ENCODE peak calls at places on chromosomes 4 and X, in seven cellular contexts. C is mesenchymal stem cell, R is trophoblast cell, D is H1, H is IMR-90, S is neuronal stem cell, W is H9. B is an unnamed sample.

GRCh38 chr4:87055340-87055739 is 120.5 kb downstream of the AFF1 start:
- DNase-seq in C (no peak), R (no peak), D (no peak), H (no peak), S (no peak), W (no peak), B (no peak)

GRCh38 chr4:189221691-189222090 is 719.0 kb upstream of the FRG1 start:
- DNase-seq in C (no peak), R (no peak), D (no peak), H (no peak), S (no peak), W (no peak), B (no peak)

GRCh38 chrX:67893931-67894330 is 350.1 kb downstream of the AR start:
- DNase-seq in C (peak), R (no peak), D (no peak), H (peak), S (no peak), W (no peak), B (peak)

GRCh38 chrX:45710081-45710801 is 509.6 kb upstream of the DIPK2B start:
- DNase-seq in C (peak), R (no peak), D (no peak), H (peak), S (no peak), W (no peak), B (no peak)

GRCh38 chr4:54802336-54802735 is 144.6 kb downstream of the KIT start:
- DNase-seq in C (no peak), R (no peak), D (no peak), H (no peak), S (no peak), W (no peak), B (no peak)

GRCh38 chr4:184784628-184785257 is 41.0 kb downstream of the ACSL1 start:
- DNase-seq in C (no peak), R (no peak), D (no peak), H (no peak), S (no peak), W (no peak), B (no peak)

GRCh38 chr4:135418353-135418752 is 1216.8 kb upstream of the PABPC4L start:
- DNase-seq in C (peak), R (peak), D (no peak), H (peak), S (no peak), W (peak), B (peak)

GRCh38 chrX:31333181-31333831 is 261.5 kb upstream of the FTHL17 start:
- DNase-seq in C (peak), R (no peak), D (no peak), H (peak), S (no peak), W (no peak), B (peak)

GRCh38 chrX:23792861-23793553 is 10.0 kb downstream of the SAT1 start:
- DNase-seq in C (no peak), R (no peak), D (no peak), H (no peak), S (no peak), W (no peak), B (no peak)

GRCh38 chr4:184540307-184540706 is 66.0 kb upstream of the IRF2 start:
- DNase-seq in C (no peak), R (no peak), D (no peak), H (no peak), S (no peak), W (no peak), B (no peak)

GRCh38 chrX:38839944-38840343 is 38.7 kb downstream of the MID1IP1 start:
- DNase-seq in C (no peak), R (no peak), D (no peak), H (no peak), S (no peak), W (no peak), B (no peak)

GRCh38 chr4:86594559-86595425 is 677 bp downstream of the PTPN13 start:
- DNase-seq in C (peak), R (peak), D (no peak), H (peak), S (peak), W (peak), B (peak)

GRCh38 chrX:39580043-39580442 is 517.7 kb downstream of the BCOR start:
- DNase-seq in C (no peak), R (no peak), D (no peak), H (no peak), S (no peak), W (no peak), B (no peak)

GRCh38 chrX:137550561-137551305 is 15.2 kb upstream of the ZIC3 start:
- DNase-seq in C (no peak), R (no peak), D (no peak), H (no peak), S (no peak), W (peak), B (peak)

GRCh38 chr4:10974371-10974770 is 289.8 kb upstream of the CLNK start:
- DNase-seq in C (peak), R (no peak), D (no peak), H (no peak), S (no peak), W (no peak), B (no peak)

GRCh38 chrX:13130776-13131175 is 86.4 kb upstream of the FAM9C start:
- DNase-seq in C (no peak), R (no peak), D (no peak), H (peak), S (no peak), W (no peak), B (no peak)

GRCh38 chr4:83267121-83267834 is 17.3 kb downstream of the COQ2 start:
- DNase-seq in C (no peak), R (peak), D (no peak), H (peak), S (no peak), W (no peak), B (no peak)

GRCh38 chr4:38728651-38729141 is 54.1 kb downstream of the TLR10 start:
- DNase-seq in C (no peak), R (no peak), D (peak), H (no peak), S (no peak), W (peak), B (peak)

GRCh38 chr4:3215256-3215655 is 33.7 kb upstream of the MSANTD1 start:
- DNase-seq in C (no peak), R (no peak), D (no peak), H (no peak), S (no peak), W (no peak), B (no peak)

GRCh38 chr4:69115851-69116213 is 19.6 kb downstream of the UGT2B7 start:
- DNase-seq in C (no peak), R (no peak), D (no peak), H (no peak), S (no peak), W (no peak), B (no peak)

GRCh38 chr4:156606444-156607197 is 365.0 kb downstream of the PDGFC start:
- DNase-seq in C (peak), R (peak), D (no peak), H (peak), S (no peak), W (no peak), B (no peak)

GRCh38 chrX:53155512-53156206 is 61.7 kb downstream of the KANTR start:
- DNase-seq in C (no peak), R (no peak), D (no peak), H (no peak), S (no peak), W (no peak), B (peak)

GRCh38 chrX:20527458-20528099 is 260.9 kb upstream of the RPS6KA3 start:
- DNase-seq in C (peak), R (no peak), D (no peak), H (peak), S (no peak), W (no peak), B (no peak)

GRCh38 chrX:13658602-13659001 is 5.7 kb downstream of the TCEANC start:
- DNase-seq in C (peak), R (no peak), D (no peak), H (peak), S (peak), W (no peak), B (peak)

GRCh38 chr4:173411106-173411703 is 12.3 kb upstream of the SCRG1 start:
- DNase-seq in C (no peak), R (no peak), D (no peak), H (no peak), S (no peak), W (no peak), B (no peak)

GRCh38 chr4:56876264-56876663 is 31.4 kb upstream of the REST start:
- DNase-seq in C (no peak), R (no peak), D (no peak), H (no peak), S (no peak), W (no peak), B (no peak)

GRCh38 chrX:114905251-114905650 is 112.2 kb downstream of the IL13RA2 start:
- DNase-seq in C (no peak), R (no peak), D (no peak), H (no peak), S (no peak), W (no peak), B (no peak)

GRCh38 chr4:156805696-156806095 is 165.9 kb downstream of the PDGFC start:
- DNase-seq in C (no peak), R (no peak), D (no peak), H (no peak), S (no peak), W (no peak), B (peak)

GRCh38 chr4:128517096-128517738 is 229.6 kb upstream of the PGRMC2 start:
- DNase-seq in C (peak), R (no peak), D (no peak), H (peak), S (no peak), W (no peak), B (no peak)

GRCh38 chr4:41146716-41147506 is 67.4 kb downstream of the APBB2 start:
- DNase-seq in C (peak), R (peak), D (no peak), H (peak), S (peak), W (peak), B (no peak)

GRCh38 chr4:174408841-174409552 is 113.3 kb downstream of the HPGD start:
- DNase-seq in C (no peak), R (peak), D (no peak), H (no peak), S (no peak), W (no peak), B (no peak)

GRCh38 chr4:165207016-165207430 is 338 bp upstream of the KLHL2 start:
- DNase-seq in C (no peak), R (no peak), D (no peak), H (peak), S (peak), W (peak), B (peak)

DNA sequence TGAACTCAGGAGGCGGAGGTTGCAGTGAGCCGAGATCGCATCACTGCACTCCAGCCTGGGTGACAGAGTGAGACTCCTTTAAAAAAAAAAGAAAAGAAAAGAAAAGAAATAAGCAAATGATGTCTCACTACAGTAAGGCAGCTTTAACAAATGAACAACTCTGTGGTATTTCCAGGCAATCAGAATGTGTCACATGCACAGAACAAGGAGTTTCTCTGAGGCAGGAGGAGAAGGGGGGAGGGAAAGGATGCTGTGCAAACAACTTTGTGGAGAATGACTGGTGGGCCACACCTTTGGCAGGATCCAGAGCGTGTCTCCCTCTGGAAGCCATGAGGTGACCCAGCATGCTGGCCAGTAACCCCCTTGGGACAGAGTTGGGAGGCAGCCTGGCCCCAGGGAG is 57.6 kb downstream of the RAI2 start:
- DNase-seq in C (no peak), R (no peak), D (no peak), H (no peak), S (no peak), W (no peak), B (no peak)
- H3K18ac ChIP-seq in C (no peak), R (no peak), D (no peak), H (no peak), S (no peak), W (no peak), B (no peak)

DNA sequence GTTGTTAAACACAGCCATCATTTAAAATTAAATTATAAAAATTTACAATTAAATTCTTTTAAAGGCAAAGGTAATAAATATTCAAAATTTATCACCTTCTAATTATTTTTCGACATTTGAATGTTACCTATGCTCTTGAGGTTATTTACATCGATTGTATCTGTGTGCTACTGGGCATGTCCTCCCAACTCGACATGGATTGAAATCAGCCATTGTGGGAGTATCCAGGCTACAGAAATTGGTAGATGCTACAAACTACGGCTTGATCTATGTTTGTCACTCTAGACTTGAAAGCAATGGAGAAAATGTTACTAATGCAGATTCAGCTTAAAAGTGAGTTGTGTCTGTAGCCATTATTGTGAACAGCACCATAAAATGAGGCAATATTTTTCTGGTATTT is 2.5 kb upstream of the VBP1 start:
- DNase-seq in C (no peak), R (no peak), D (no peak), H (no peak), S (no peak), W (no peak), B (no peak)
- H2AK5ac ChIP-seq in C (no peak), R (no peak), D (no peak), H (no peak), S (no peak), W (no peak), B (no peak)

DNA sequence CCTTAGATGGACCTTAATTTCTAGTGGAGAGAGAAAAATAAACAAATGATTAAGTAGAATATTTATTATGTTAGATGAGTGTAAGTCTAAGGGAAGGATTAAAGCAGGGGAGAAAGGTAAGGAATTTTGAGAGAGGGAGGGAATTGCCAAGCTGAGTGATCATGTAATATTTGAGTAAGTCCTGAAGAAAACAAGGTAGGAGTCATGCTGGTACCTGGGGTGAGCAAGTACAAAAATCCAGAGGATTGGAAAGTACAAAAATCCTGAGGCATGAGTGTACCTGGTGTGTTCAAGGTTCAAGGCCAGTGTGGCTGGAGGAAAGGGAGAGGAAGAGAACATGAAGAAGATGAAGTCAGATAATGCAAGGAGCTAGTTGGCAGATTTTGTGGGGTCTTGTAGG is 87.2 kb upstream of the MYOZ2 start:
- DNase-seq in C (no peak), R (peak), D (no peak), H (no peak), S (no peak), W (no peak), B (no peak)
- H3K18ac ChIP-seq in C (no peak), R (no peak), D (no peak), H (peak), S (no peak), W (no peak), B (no peak)

GRCh38 chr4:106971586-106971985 is 64.5 kb downstream of the DKK2 start:
- DNase-seq in C (no peak), R (no peak), D (no peak), H (no peak), S (peak), W (no peak), B (no peak)

DNA sequence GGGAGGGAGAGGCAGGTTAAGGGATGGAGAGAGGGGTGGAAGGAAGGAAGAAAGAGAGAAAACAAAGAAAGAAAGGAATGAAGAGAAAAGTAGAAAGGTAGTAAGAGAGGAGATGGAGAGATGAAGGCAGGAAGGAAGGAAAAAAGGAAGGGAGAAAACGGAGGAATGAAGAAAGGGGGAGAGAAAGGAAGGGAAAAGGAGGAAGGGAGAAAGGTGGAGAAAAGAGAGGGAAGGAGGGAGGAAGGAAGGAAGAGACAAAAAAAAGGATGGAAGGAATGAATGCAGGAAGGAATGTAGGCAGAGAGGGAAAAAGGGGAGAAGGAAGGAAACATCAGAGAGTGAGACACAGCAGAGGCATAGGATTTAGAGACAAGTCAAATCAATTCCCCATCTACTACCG is 68.2 kb downstream of the DKK2 start:
- DNase-seq in C (no peak), R (no peak), D (no peak), H (no peak), S (no peak), W (no peak), B (no peak)
- H2AK5ac ChIP-seq in C (no peak), R (no peak), D (no peak), H (no peak), S (no peak), W (no peak), B (no peak)

DNA sequence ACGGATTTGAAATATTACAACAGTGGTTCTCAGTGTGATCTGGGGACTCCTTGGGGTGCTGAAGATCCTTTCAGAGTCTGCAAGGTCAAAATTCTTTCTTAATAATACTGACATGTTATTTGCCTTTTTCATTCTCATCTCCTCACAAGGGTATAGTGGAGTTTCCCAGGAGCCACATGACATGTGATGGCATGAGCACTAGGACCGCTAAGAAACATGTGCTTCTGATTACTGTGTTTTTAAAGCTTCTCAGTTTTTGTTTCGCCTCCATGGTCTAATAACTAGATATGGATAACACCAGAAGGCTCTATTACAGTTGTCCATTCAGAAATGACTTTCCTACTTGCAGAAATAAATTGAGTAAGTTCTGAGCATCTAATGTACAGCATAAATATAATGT is 156.1 kb downstream of the RAB28 start:
- DNase-seq in C (no peak), R (no peak), D (no peak), H (no peak), S (no peak), W (no peak), B (no peak)
- H3K18ac ChIP-seq in C (no peak), R (no peak), D (no peak), H (no peak), S (no peak), W (no peak), B (no peak)

GRCh38 chrX:131046596-131046995 is 11.6 kb upstream of the ARHGAP36 start:
- DNase-seq in C (no peak), R (no peak), D (no peak), H (no peak), S (no peak), W (no peak), B (no peak)
- H2AK5ac ChIP-seq in C (no peak), R (no peak), D (no peak), H (no peak), S (no peak), W (no peak), B (no peak)

GRCh38 chr4:75867135-75867534 is 35.1 kb downstream of the PPEF2 start:
- DNase-seq in C (no peak), R (no peak), D (no peak), H (no peak), S (no peak), W (no peak), B (no peak)
- H3K18ac ChIP-seq in C (no peak), R (no peak), D (no peak), H (no peak), S (no peak), W (no peak), B (no peak)

DNA sequence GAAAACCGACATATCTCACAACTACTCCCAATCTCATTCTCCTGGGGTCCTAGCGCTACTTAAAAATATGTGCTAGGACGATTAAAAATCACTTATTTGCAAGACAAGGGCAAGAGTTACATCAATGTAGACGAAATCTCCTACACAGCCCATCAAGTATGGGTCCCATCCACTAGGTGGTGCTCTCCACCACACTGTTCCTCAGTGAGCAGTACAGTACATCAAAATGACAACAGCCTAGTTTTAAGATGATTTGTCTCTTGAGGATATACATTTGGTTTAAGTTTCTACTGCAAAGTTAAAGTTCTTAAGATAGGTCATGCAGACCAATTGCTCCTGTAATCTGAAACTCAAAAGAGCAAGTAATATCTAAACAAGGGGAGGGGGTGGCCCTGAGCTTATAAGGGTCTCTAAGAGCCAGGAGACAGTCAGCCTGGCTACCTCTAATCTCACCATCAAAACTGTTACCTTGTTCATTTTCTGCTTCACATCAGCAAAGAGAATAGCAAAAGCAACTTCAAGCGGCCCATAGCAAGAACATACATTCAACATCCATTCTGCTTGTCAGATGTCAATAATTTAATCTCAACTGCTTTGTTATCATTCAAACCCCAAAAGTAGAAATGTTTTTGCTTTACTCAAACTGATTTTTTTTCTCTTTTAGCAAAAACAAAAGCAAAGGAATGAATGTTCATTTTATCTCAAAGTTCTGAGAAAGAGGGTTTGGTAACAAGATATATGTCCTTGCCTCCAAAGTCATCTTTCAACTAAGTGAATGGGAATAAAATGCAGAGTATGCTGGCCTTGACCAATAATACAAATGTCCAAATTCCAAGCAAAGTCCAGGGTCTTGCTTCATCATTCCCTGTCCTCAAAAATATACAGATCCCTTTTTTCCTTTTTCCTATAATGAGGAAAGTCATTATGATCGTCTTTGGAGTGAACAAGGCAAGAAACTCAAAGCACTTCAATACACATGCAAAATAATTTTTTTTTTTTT is 53.1 kb downstream of the STX18 start:
- DNase-seq in C (peak), R (peak), D (peak), H (peak), S (peak), W (peak), B (peak)
- H2AK5ac ChIP-seq in C (no peak), R (no peak), D (no peak), H (no peak), S (no peak), W (no peak), B (no peak)

DNA sequence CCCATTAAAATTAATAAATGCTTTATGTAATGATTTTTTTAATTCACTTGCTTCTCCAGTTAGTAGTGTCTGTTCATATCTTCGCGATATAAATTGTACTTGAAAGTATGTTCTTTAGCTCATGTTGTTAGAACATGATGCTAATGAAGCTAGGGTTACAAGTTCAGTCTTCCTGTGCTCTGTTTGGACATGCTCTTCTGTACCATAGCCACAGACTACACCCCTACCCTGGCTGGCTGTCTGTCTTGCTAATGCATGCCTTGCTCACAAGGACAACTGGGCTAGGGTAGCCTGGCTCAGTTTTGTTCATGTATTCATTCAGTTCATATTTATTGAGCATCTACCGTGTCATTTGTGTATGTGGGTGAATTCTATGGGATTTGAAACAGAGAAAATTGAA is 50.8 kb upstream of the MTMR1 start:
- DNase-seq in C (no peak), R (no peak), D (no peak), H (no peak), S (no peak), W (no peak), B (no peak)
- H3K18ac ChIP-seq in C (no peak), R (no peak), D (no peak), H (no peak), S (no peak), W (no peak), B (no peak)

B was measured in mesendoderm.